ENCODE peak calls at places on chromosomes 11 and 22, in six cellular contexts. U, K, B, V, E and O are unnamed samples.
A peak's percentile ranks its signal among the peaks of the same experiment; 100 is the strongest.

GRCh38 chr11:79471071-79471470 is 30.2 kb upstream of the TENM4 start:
- DNase-seq in U (no peak), K (no peak), B (no peak), V (no peak), E (no peak), O (no peak)

GRCh38 chr11:45997599-45997998 is 75.1 kb downstream of the LARGE2 start:
- DNase-seq in U (no peak), K (no peak), B (no peak), V (no peak), E (peak; percentile 24), O (no peak)

GRCh38 chr11:97743205-97743742 is 1277.5 kb upstream of the CNTN5 start:
- DNase-seq in U (no peak), K (no peak), B (no peak), V (no peak), E (no peak), O (no peak)

GRCh38 chr22:37290737-37291136 is 8.4 kb downstream of the CYTH4 start:
- DNase-seq in U (no peak), K (no peak), B (no peak), V (no peak), E (no peak), O (no peak)

GRCh38 chr22:35491908-35492380 is 48.7 kb upstream of the RASD2 start:
- DNase-seq in U (no peak), K (no peak), B (no peak), V (no peak), E (no peak), O (no peak)

GRCh38 chr11:61297741-61298140 is 2.6 kb upstream of the VWCE start:
- DNase-seq in U (no peak), K (no peak), B (no peak), V (no peak), E (no peak), O (no peak)

GRCh38 chr22:37588540-37589215 is 8.8 kb upstream of the LGALS2 start:
- DNase-seq in U (no peak), K (no peak), B (no peak), V (no peak), E (no peak), O (no peak)

GRCh38 chr11:104784684-104785460 is 113.4 kb downstream of the CASP12 start:
- DNase-seq in U (no peak), K (no peak), B (no peak), V (no peak), E (no peak), O (no peak)

GRCh38 chr11:28619870-28620540 is 511.8 kb downstream of the METTL15 start:
- DNase-seq in U (no peak), K (no peak), B (no peak), V (no peak), E (no peak), O (no peak)

GRCh38 chr11:34266090-34266912 is 91.5 kb downstream of the ABTB2 start:
- DNase-seq in U (no peak), K (no peak), B (no peak), V (no peak), E (no peak), O (no peak)

GRCh38 chr11:70378506-70379134 is 19.7 kb upstream of the CTTN start:
- DNase-seq in U (no peak), K (no peak), B (no peak), V (no peak), E (no peak), O (no peak)

GRCh38 chr11:69640995-69641581 is at the start of gene CCND1:
- DNase-seq in U (peak; percentile 84), K (peak; percentile 52), B (peak; percentile 38), V (peak; percentile 84), E (peak; percentile 51), O (no peak)

GRCh38 chr22:30990675-30991074 is 21.6 kb downstream of the TUG1 start:
- DNase-seq in U (no peak), K (no peak), B (no peak), V (no peak), E (no peak), O (no peak)

GRCh38 chr22:30262917-30263741 is 3.5 kb downstream of the OSM start:
- DNase-seq in U (peak; percentile 83), K (peak; percentile 89), B (peak; percentile 81), V (no peak), E (peak; percentile 77), O (no peak)

GRCh38 chr11:124894606-124895430 is 2.8 kb downstream of the ROBO4 start:
- DNase-seq in U (no peak), K (no peak), B (no peak), V (no peak), E (no peak), O (no peak)

GRCh38 chr11:131687291-131688055 is 317.1 kb downstream of the NTM start:
- DNase-seq in U (no peak), K (no peak), B (no peak), V (peak; percentile 68), E (no peak), O (no peak)

GRCh38 chr11:118295834-118296454 is 8.6 kb upstream of the CD3E start:
- DNase-seq in U (no peak), K (peak; percentile 39), B (no peak), V (no peak), E (peak; percentile 73), O (no peak)

GRCh38 chr11:56849852-56850251 is 101.4 kb upstream of the OR9G4 start:
- DNase-seq in U (no peak), K (no peak), B (no peak), V (no peak), E (no peak), O (no peak)

GRCh38 chr22:17772963-17773605 is 1.2 kb downstream of the BID start:
- DNase-seq in U (no peak), K (no peak), B (no peak), V (no peak), E (no peak), O (no peak)

GRCh38 chr11:5596611-5597201 is at the start of gene TRIM6:
- DNase-seq in U (peak; percentile 49), K (peak; percentile 20), B (peak; percentile 6), V (peak; percentile 77), E (no peak), O (no peak)

GRCh38 chr11:128621491-128622136 is 34.3 kb upstream of the ETS1 start:
- DNase-seq in U (no peak), K (no peak), B (no peak), V (no peak), E (no peak), O (no peak)

GRCh38 chr11:41895106-41895505 is 435.7 kb upstream of the LRRC4C start:
- DNase-seq in U (no peak), K (no peak), B (no peak), V (no peak), E (no peak), O (no peak)